ENCODE peak calls at places on chromosomes 2 and 18, in eight cellular contexts. U is adrenal gland, F is A549, X is esophagus squamous epithelium, O is H54, Z is heart left ventricle, E is tibial nerve, B is GM12891. V is an unnamed sample.
A peak's percentile ranks its signal among the peaks of the same experiment; 100 is the strongest.

GRCh38 chr18:63550068-63550467 is 7.9 kb downstream of the SERPINB12 start:
- DNase-seq in E (no peak), O (no peak), X (no peak), F (no peak), B (no peak), U (no peak), Z (no peak), V (no peak)

GRCh38 chr2:192559541-192560126 is 364.9 kb upstream of the TMEFF2 start:
- DNase-seq in B (no peak), U (no peak), E (no peak), Z (no peak), O (no peak), F (no peak), X (no peak), V (no peak)

GRCh38 chr18:8283901-8284585 is 325.2 kb upstream of the RAB12 start:
- DNase-seq in F (no peak), O (no peak), Z (no peak), E (no peak), X (no peak), U (no peak), B (no peak), V (no peak)

GRCh38 chr2:191983186-191983585 is 136.3 kb upstream of the CAVIN2 start:
- DNase-seq in E (no peak), B (no peak), U (no peak), X (no peak), O (no peak), F (no peak), Z (no peak), V (no peak)

GRCh38 chr2:49298230-49298629 is 143.9 kb upstream of the FSHR start:
- DNase-seq in Z (no peak), U (no peak), B (no peak), E (no peak), F (no peak), O (no peak), X (no peak), V (no peak)

GRCh38 chr2:130187268-130187667 is 5.2 kb downstream of the MZT2B start:
- DNase-seq in B (no peak), F (no peak), X (no peak), E (no peak), U (no peak), Z (no peak), O (no peak), V (no peak)

GRCh38 chr18:79875931-79876461 is 75.5 kb downstream of the SLC66A2 start:
- DNase-seq in E (no peak), B (no peak), F (no peak), Z (no peak), O (no peak), X (no peak), U (no peak), V (no peak)

GRCh38 chr2:98492441-98492840 is 47.8 kb downstream of the INPP4A start:
- DNase-seq in F (no peak), X (no peak), B (no peak), E (no peak), U (no peak), O (no peak), Z (no peak), V (no peak)

GRCh38 chr2:149040451-149040850 is 2.0 kb downstream of the LYPD6B start:
- DNase-seq in F (peak; percentile 6), Z (no peak), U (no peak), E (no peak), O (no peak), X (no peak), B (no peak), V (peak; percentile 42)

GRCh38 chr18:76913583-76913982 is 91.2 kb downstream of the ZNF236 start:
- DNase-seq in E (no peak), F (no peak), B (no peak), Z (no peak), U (no peak), O (no peak), X (no peak), V (no peak)

GRCh38 chr2:218744615-218745014 is 34.0 kb downstream of the TTLL4 start:
- DNase-seq in X (no peak), B (no peak), U (no peak), Z (no peak), O (no peak), E (no peak), F (no peak), V (no peak)

GRCh38 chr18:22713511-22713910 is 219.6 kb upstream of the RBBP8 start:
- DNase-seq in O (no peak), E (no peak), U (no peak), B (no peak), Z (no peak), F (no peak), X (no peak), V (no peak)

GRCh38 chr2:167192833-167193232 is 304.6 kb downstream of the XIRP2 start:
- DNase-seq in E (no peak), O (no peak), F (no peak), B (no peak), Z (no peak), X (no peak), U (no peak), V (no peak)

GRCh38 chr2:216413882-216414281 is 1.6 kb downstream of the SMARCAL1 start:
- DNase-seq in E (no peak), F (no peak), B (no peak), O (no peak), X (no peak), U (no peak), Z (no peak), V (no peak)

GRCh38 chr2:216414772-216415319 is 2.6 kb downstream of the SMARCAL1 start:
- DNase-seq in E (no peak), X (no peak), Z (no peak), O (no peak), U (no peak), B (no peak), F (no peak), V (no peak)

GRCh38 chr2:216408426-216409315 is 3.6 kb upstream of the SMARCAL1 start:
- DNase-seq in F (no peak), Z (no peak), E (no peak), X (no peak), U (no peak), O (no peak), B (no peak), V (no peak)

GRCh38 chr2:216410550-216410949 is 1.7 kb upstream of the SMARCAL1 start:
- DNase-seq in U (no peak), B (no peak), O (no peak), E (no peak), F (no peak), Z (no peak), X (no peak), V (no peak)

DNA sequence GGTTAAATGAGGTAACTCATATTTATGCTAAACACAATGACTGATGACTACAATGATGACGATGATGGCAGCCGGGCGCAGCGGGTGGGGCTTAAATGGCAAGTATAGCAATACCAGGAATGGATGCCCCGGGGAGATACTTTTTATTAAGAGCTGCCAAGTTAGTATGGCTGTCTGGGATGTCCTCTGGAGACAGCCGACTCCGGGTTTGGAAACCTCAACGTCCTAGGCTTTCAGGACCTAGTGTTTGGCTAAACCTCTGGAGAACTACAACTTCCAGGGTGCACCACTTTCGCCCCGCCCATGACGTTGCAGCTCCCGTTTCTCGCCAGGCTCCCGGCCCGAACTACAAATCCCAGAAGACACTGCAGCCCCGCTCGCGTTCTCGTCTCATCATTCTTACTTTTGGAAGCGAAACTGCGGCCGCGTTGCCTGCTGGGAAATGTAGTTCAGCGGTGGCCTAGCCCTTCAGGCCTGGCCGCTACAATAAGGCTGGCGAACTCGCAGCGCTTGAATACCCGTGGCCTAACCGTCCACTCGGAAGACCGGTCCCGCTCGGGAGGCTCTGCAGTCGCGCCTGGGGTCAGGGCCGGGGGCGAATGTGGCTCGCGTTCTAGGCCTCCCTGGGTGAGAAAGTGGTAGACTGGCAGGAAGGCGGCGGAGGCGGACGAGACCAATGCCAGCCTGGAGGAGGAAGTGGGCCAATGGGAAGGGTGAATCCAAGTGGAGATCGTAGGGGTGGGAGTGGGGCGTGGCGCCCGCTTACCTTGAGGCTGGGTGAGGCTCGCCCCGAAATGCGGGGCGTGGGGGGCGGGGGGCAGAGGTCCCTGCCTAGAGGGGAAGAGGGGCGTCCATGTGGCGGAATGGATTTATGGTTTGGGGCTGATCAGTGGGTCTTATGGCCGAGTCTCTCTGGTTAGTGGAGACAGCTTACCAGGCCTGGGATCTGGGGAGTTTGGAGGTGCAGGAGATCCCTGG is at the start of gene SMARCAL1:
- DNase-seq in F (peak; percentile 86), O (peak; percentile 83), E (peak; percentile 99), X (peak; percentile 96), U (peak; percentile 99), B (peak; percentile 65), Z (peak; percentile 99), V (peak; percentile 94)
- TF ChIP-seq POLR2A in F (peak; percentile 52), O (peak; percentile 71), E (no peak), X (no peak), U (peak; percentile 13), B (peak; percentile 36), Z (peak; percentile 44), V (peak; percentile 14)

DNA sequence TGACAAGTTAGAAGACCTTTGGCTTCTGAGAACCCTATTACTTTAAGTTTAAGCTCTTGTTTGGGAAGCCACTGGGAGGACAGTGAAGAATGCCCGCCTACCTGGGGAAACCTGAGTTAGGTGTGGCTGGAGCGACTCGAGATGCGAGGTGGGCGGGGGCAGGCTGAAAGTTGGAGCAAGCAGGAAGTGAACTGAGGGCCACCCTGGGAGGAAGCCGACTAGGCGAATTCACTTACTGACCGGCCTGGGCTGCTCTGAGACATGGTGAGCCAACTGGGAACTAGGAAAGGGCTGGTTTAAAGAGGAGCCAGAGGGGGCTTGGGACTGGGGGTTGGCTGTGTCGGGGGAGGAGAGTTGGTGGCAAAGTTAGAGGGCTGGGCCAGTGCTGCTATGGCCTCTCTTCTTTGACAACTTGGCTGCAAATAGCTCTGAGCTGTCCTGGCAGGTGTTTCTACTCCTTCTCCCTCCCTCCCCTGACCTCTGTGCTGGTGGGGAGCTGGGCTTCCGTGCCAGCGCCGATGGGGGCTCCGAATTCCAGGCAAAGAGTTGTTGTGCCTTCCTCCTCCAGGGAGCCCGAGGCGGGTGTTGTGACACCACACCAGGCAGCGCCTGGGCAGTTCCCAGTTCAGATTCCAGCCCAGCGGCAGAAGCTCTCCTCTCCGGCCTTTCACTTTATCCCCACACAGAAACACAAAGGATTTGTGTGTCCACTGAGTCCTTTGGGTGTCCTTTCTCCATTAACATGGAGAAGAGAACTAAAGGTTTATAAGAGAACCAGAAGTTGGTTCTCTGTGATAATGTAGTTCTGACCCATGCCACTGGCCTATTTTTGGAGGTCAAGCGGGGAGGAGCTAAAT is at the start of gene VAMP8:
- DNase-seq in X (no peak), Z (no peak), B (no peak), F (no peak), O (no peak), U (peak; percentile 37), E (no peak), V (peak; percentile 53)
- TF ChIP-seq POLR2A in X (no peak), Z (no peak), B (peak; percentile 30), F (no peak), O (no peak), U (no peak), E (no peak), V (peak; percentile 36)

GRCh38 chr2:113198790-113199612 is 25.2 kb downstream of the PSD4 start:
- DNase-seq in B (no peak), F (peak; percentile 61), U (peak; percentile 86), E (peak; percentile 64), Z (peak; percentile 82), X (no peak), O (peak; percentile 81), V (peak; percentile 71)
- TF ChIP-seq POLR2A in B (no peak), F (peak; percentile 62), U (no peak), E (no peak), Z (no peak), X (peak; percentile 24), O (no peak), V (peak; percentile 46)

DNA sequence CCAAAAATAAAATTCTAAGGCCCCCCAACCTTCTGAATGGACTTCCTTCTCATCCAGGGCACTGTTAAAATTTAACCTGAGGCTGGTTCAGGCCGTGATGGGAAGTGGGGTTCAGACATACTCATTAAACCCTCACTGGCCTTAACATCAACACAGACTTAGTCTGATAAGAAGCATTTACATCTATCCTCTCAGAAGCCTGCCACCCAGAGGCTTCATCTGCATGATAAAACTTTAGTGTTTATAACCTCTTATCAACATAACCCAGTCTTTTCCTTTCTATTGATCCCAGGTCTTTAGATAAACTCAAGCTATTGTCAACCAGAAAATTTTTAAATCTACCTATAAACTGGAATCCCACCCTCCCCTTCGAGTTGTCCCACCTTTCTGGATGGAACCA is 22.4 kb downstream of the ITSN2 start:
- DNase-seq in F (no peak), Z (no peak), E (no peak), O (no peak), B (no peak), U (no peak), X (no peak), V (no peak)
- TF ChIP-seq POLR2A in F (no peak), Z (no peak), E (no peak), O (no peak), B (no peak), U (no peak), X (no peak), V (no peak)